ENCODE peak calls at places on chromosomes 6 and 20, in ten cellular contexts. F is OCI-LY7; Z is GM12878; N is psoas muscle; V is GM23338; M is neural progenitor cell; I is CD8-positive, alpha-beta T cell; S is kidney; K is cardiac muscle cell; D is ovary. Q is an unnamed sample.

GRCh38 chr20:45463113-45463512 is 6.4 kb upstream of the WFDC2 start:
- DNase-seq in M (no peak), N (no peak), K (no peak), F (no peak), I (no peak), D (no peak), V (peak), S (no peak), Z (no peak), Q (no peak)

GRCh38 chr6:104614394-104614793 is 245.3 kb downstream of the HACE1 start:
- DNase-seq in N (no peak), D (no peak), Z (no peak), S (no peak), V (no peak), I (no peak), K (no peak), M (no peak), F (no peak), Q (no peak)

GRCh38 chr20:49893242-49894072 is 21.9 kb downstream of the SPATA2 start:
- DNase-seq in Z (no peak), S (no peak), F (no peak), V (no peak), K (peak), I (no peak), M (no peak), N (no peak), D (no peak), Q (peak)

GRCh38 chr6:33895296-33895695 is 91.5 kb upstream of the MLN start:
- DNase-seq in K (no peak), F (no peak), N (no peak), S (peak), V (no peak), D (no peak), M (no peak), Z (no peak), I (peak), Q (no peak)

GRCh38 chr20:12722096-12722495 is 286.7 kb upstream of the SPTLC3 start:
- DNase-seq in M (no peak), I (no peak), K (no peak), S (no peak), Z (no peak), V (peak), D (no peak), N (no peak), F (no peak), Q (no peak)

GRCh38 chr20:59880198-59880597 is 53.2 kb downstream of the SYCP2 start:
- DNase-seq in K (no peak), D (no peak), V (no peak), M (no peak), F (no peak), N (no peak), I (no peak), Z (no peak), S (no peak), Q (peak)

GRCh38 chr6:144063744-144064401 is 31.5 kb downstream of the SF3B5 start:
- DNase-seq in N (peak), S (peak), I (peak), V (peak), K (peak), F (peak), M (peak), Z (peak), D (peak), Q (peak)

GRCh38 chr6:12892201-12892600 is 175.6 kb downstream of the PHACTR1 start:
- DNase-seq in F (no peak), Z (no peak), N (no peak), M (no peak), V (no peak), S (no peak), D (no peak), I (no peak), K (no peak), Q (no peak)

GRCh38 chr6:48140221-48140620 is 29.2 kb upstream of the PTCHD4 start:
- DNase-seq in V (no peak), Z (no peak), D (no peak), F (no peak), I (no peak), S (no peak), N (no peak), M (no peak), K (no peak), Q (no peak)

GRCh38 chr6:130018830-130019795 is 732 bp downstream of the L3MBTL3 start:
- DNase-seq in V (peak), Z (no peak), D (peak), M (peak), S (peak), I (peak), F (peak), N (peak), K (peak), Q (peak)

DNA sequence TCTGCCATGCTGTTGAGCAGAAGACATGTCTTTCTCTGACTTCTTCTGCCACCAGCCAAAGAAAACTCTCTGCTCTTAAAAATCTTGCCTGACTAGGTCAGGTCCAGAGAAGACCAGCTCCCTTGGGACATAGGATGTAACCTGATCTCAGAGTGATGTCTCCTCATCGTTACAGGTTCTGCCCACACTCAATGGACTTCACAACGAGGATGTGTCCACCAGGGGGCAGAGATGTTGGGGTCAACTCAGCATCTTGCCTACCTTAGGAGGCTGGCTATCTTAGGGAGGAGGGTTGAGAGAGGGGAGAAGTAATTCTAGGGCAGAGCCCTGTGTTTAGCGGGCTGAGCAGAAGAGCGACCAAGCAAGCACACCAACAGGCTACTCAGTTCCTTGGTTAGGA is 207.6 kb upstream of the CDH4 start:
- DNase-seq in I (no peak), K (no peak), Z (no peak), V (peak), D (no peak), M (peak), S (no peak), N (no peak), F (no peak), Q (no peak)
- TF ChIP-seq CTCF in I (no peak), K (no peak), Z (no peak), V (peak), D (no peak), M (peak), S (no peak), N (no peak), F (no peak), Q (no peak)

GRCh38 chr6:26200918-26201721 is 113.9 kb downstream of the HFE start:
- DNase-seq in N (no peak), D (no peak), F (peak), Z (no peak), S (no peak), I (no peak), M (peak), K (no peak), V (peak), Q (no peak)
- H3K4me3 ChIP-seq in N (no peak), D (no peak), F (no peak), Z (peak), S (no peak), I (no peak), M (peak), K (no peak), V (peak), Q (peak)

GRCh38 chr6:53840027-53840426 is 45.2 kb downstream of the LRRC1 start:
- DNase-seq in K (no peak), M (no peak), F (no peak), I (no peak), N (no peak), D (no peak), Z (no peak), V (no peak), S (no peak), Q (no peak)
- TF ChIP-seq CTCF in K (no peak), M (no peak), F (no peak), I (no peak), N (no peak), D (no peak), Z (no peak), V (no peak), S (no peak), Q (no peak)

GRCh38 chr6:99431901-99432300 is 6.8 kb upstream of the PNISR start:
- DNase-seq in K (no peak), D (no peak), N (no peak), S (no peak), Z (no peak), F (no peak), V (no peak), I (no peak), M (no peak), Q (no peak)

GRCh38 chr6:99424761-99425646 is at the start of gene PNISR:
- DNase-seq in Z (peak), D (peak), N (peak), V (peak), I (peak), K (peak), S (peak), M (peak), F (peak), Q (peak)

GRCh38 chr6:99426454-99426762 is 1.3 kb upstream of the PNISR start:
- DNase-seq in S (no peak), D (no peak), I (no peak), F (no peak), Z (no peak), K (peak), M (no peak), N (no peak), V (peak), Q (no peak)

GRCh38 chr6:99425647-99426453 is 742 bp upstream of the PNISR start:
- DNase-seq in M (peak), I (peak), F (peak), V (peak), K (peak), S (peak), N (peak), D (peak), Z (no peak), Q (peak)

GRCh38 chr6:99427988-99428387 is 2.9 kb upstream of the PNISR start:
- DNase-seq in I (no peak), V (no peak), S (no peak), M (no peak), K (no peak), Z (no peak), F (no peak), N (no peak), D (no peak), Q (no peak)
- H3K4me3 ChIP-seq in I (no peak), V (no peak), S (no peak), M (no peak), K (no peak), Z (no peak), F (no peak), N (peak), D (no peak), Q (no peak)

GRCh38 chr6:133040025-133040838 is 200.9 kb upstream of the EYA4 start:
- DNase-seq in Z (no peak), F (peak), M (peak), S (no peak), K (peak), I (no peak), V (peak), D (no peak), N (no peak), Q (peak)
- TF ChIP-seq CTCF in Z (no peak), F (peak), M (peak), S (no peak), K (peak), I (no peak), V (peak), D (no peak), N (peak), Q (peak)

GRCh38 chr6:149964243-149965190 is 774 bp downstream of the ULBP1 start:
- DNase-seq in F (no peak), M (peak), K (peak), V (no peak), Z (no peak), I (peak), D (no peak), N (no peak), S (peak), Q (no peak)
- H3K4me3 ChIP-seq in F (peak), M (peak), K (peak), V (peak), Z (no peak), I (peak), D (peak), N (peak), S (peak), Q (no peak)

GRCh38 chr20:3447321-3447720 is 23.5 kb upstream of the ATRN start:
- DNase-seq in F (no peak), V (no peak), D (no peak), I (no peak), M (no peak), N (no peak), K (no peak), S (no peak), Z (no peak), Q (no peak)

GRCh38 chr20:3449319-3449718 is 21.5 kb upstream of the ATRN start:
- DNase-seq in V (peak), I (no peak), K (no peak), S (no peak), Z (no peak), D (no peak), F (no peak), M (peak), N (no peak), Q (no peak)

GRCh38 chr20:3452127-3452526 is 18.7 kb upstream of the ATRN start:
- DNase-seq in I (no peak), K (no peak), D (no peak), F (no peak), S (no peak), Z (no peak), V (no peak), N (no peak), M (no peak), Q (no peak)

GRCh38 chr20:3452690-3453089 is 18.1 kb upstream of the ATRN start:
- DNase-seq in Z (peak), I (no peak), V (no peak), M (no peak), S (no peak), F (no peak), N (no peak), D (no peak), K (no peak), Q (no peak)

GRCh38 chr20:3446779-3447178 is 24.0 kb upstream of the ATRN start:
- DNase-seq in I (no peak), N (no peak), S (no peak), K (no peak), V (peak), M (no peak), Z (no peak), F (no peak), D (no peak), Q (no peak)
- TF ChIP-seq CTCF in I (no peak), N (no peak), S (no peak), K (no peak), V (no peak), M (no peak), Z (no peak), F (no peak), D (no peak), Q (no peak)

GRCh38 chr20:54343634-54344033 is 131.8 kb upstream of the DOK5 start:
- DNase-seq in Z (no peak), M (no peak), N (no peak), I (no peak), V (no peak), K (no peak), D (no peak), S (no peak), F (no peak), Q (no peak)

GRCh38 chr20:54345817-54346216 is 129.6 kb upstream of the DOK5 start:
- DNase-seq in Z (no peak), I (no peak), N (no peak), F (no peak), S (no peak), K (peak), V (no peak), M (no peak), D (no peak), Q (no peak)

GRCh38 chr20:54347216-54347833 is 128.1 kb upstream of the DOK5 start:
- DNase-seq in D (no peak), V (no peak), M (no peak), I (no peak), N (no peak), S (no peak), Z (no peak), F (no peak), K (no peak), Q (no peak)

GRCh38 chr20:54346269-54346668 is 129.1 kb upstream of the DOK5 start:
- DNase-seq in S (no peak), F (no peak), M (no peak), N (no peak), D (no peak), V (no peak), I (no peak), K (no peak), Z (no peak), Q (no peak)

GRCh38 chr20:54345301-54345724 is 130.1 kb upstream of the DOK5 start:
- DNase-seq in K (peak), I (no peak), M (no peak), N (no peak), V (no peak), D (no peak), Z (peak), F (no peak), S (no peak), Q (no peak)
- H3K4me3 ChIP-seq in K (no peak), I (no peak), M (no peak), N (no peak), V (no peak), D (no peak), Z (no peak), F (no peak), S (no peak), Q (no peak)

DNA sequence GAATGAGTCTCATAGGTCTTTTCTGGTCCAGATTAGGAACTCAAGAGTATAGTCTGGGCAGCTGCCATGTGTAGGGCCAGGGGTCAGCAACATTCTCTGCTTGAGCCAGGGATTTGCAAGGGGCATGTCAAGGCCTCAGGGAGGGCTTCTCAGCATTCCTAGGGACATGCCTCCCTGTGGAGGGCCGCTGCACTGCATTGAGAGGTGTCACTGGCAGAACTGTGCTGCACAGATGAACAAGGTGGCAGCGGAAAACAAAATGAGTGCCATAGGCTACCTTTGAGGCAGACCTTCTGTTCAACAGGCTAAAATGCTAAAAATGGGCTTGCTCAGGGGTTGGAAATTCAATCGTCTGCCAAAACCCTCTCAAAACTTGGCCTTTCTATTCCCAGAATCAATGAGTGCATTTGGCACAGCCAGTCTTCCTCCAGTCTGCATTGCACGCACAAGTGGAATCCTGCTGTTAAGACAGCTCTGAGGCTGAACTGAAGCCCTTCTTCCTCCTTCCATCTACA is 51.6 kb upstream of the SRPK1 start:
- DNase-seq in M (peak), N (no peak), I (no peak), D (no peak), K (no peak), F (no peak), Z (no peak), V (peak), S (no peak), Q (no peak)
- TF ChIP-seq CTCF in M (peak), N (no peak), I (no peak), D (no peak), K (no peak), F (no peak), Z (no peak), V (peak), S (no peak), Q (no peak)

GRCh38 chr6:113642714-113643442 is 214.3 kb upstream of the MARCKS start:
- DNase-seq in K (peak), M (no peak), N (no peak), V (peak), S (no peak), F (peak), Z (no peak), I (no peak), D (no peak), Q (peak)

GRCh38 chr6:113644861-113645575 is 212.1 kb upstream of the MARCKS start:
- DNase-seq in Z (peak), K (peak), S (no peak), M (no peak), F (no peak), I (no peak), D (no peak), N (no peak), V (no peak), Q (peak)

GRCh38 chr6:113645576-113645970 is 211.6 kb upstream of the MARCKS start:
- DNase-seq in N (no peak), F (no peak), Z (no peak), S (no peak), D (no peak), I (no peak), V (no peak), K (peak), M (no peak), Q (peak)

GRCh38 chr6:113640046-113640445 is 217.1 kb upstream of the MARCKS start:
- DNase-seq in K (no peak), I (no peak), Z (no peak), N (no peak), M (no peak), F (no peak), V (no peak), D (no peak), S (no peak), Q (no peak)

GRCh38 chr6:113642390-113642713 is 214.8 kb upstream of the MARCKS start:
- DNase-seq in F (no peak), V (no peak), S (no peak), K (no peak), D (no peak), Z (no peak), N (no peak), M (no peak), I (no peak), Q (no peak)
- H3K4me3 ChIP-seq in F (peak), V (no peak), S (no peak), K (no peak), D (no peak), Z (peak), N (no peak), M (no peak), I (no peak), Q (peak)